ENCODE peak calls at places on chromosomes 3 and 15, in five cellular contexts. K, E, W, Z and N are unnamed samples. For H3K4me1, the result is how much of the 10 kb centered on the place peaks cover.

GRCh38 chr15:98842192-98842972 is 165.2 kb downstream of the PGPEP1L start:
- DNase-seq in K (no peak), W (no peak), Z (no peak), E (no peak), N (no peak)

GRCh38 chr3:17852217-17852616 is 109.8 kb upstream of the TBC1D5 start:
- DNase-seq in Z (no peak), W (no peak), E (no peak), K (no peak), N (no peak)

GRCh38 chr3:166685246-166685645 is 694.9 kb downstream of the ZBBX start:
- DNase-seq in E (no peak), W (no peak), Z (no peak), K (no peak), N (no peak)

GRCh38 chr3:111045564-111045963 is 26.1 kb upstream of the NECTIN3 start:
- DNase-seq in E (no peak), K (no peak), W (no peak), Z (no peak), N (no peak)

GRCh38 chr15:58522865-58523264 is 91.1 kb downstream of the LIPC start:
- DNase-seq in W (no peak), E (no peak), K (peak), Z (no peak), N (no peak)

GRCh38 chr3:31635586-31635985 is 102.9 kb downstream of the STT3B start:
- DNase-seq in Z (no peak), E (peak), W (no peak), K (no peak), N (no peak)

GRCh38 chr15:80506494-80506893 is 102.3 kb downstream of the ARNT2 start:
- DNase-seq in K (no peak), Z (no peak), E (no peak), W (no peak), N (no peak)

GRCh38 chr3:31777092-31777491 is 204.0 kb downstream of the OSBPL10 start:
- DNase-seq in E (no peak), W (no peak), K (no peak), Z (no peak), N (no peak)

GRCh38 chr3:22620498-22620897 is 582.6 kb upstream of the UBE2E2 start:
- DNase-seq in E (no peak), Z (no peak), W (no peak), K (no peak), N (no peak)

GRCh38 chr3:18424213-18424861 is 802 bp downstream of the SATB1 start:
- DNase-seq in K (no peak), Z (no peak), W (no peak), E (no peak), N (no peak)

GRCh38 chr15:65773386-65774111 is 18.5 kb downstream of the DENND4A start:
- DNase-seq in W (no peak), Z (no peak), K (no peak), E (no peak), N (no peak)

GRCh38 chr3:97815149-97815917 is 6.5 kb upstream of the CRYBG3 start:
- DNase-seq in Z (no peak), W (no peak), K (no peak), E (peak), N (no peak)

GRCh38 chr3:133494469-133494868 is 79.0 kb upstream of the CDV3 start:
- DNase-seq in W (no peak), E (no peak), Z (no peak), K (no peak), N (no peak)

GRCh38 chr3:185754920-185755319 is 69.9 kb downstream of the IGF2BP2 start:
- DNase-seq in E (no peak), W (no peak), K (no peak), Z (no peak), N (no peak)

GRCh38 chr15:33242669-33243191 is 48.2 kb upstream of the FMN1 start:
- DNase-seq in Z (no peak), E (peak), W (no peak), K (no peak), N (no peak)

GRCh38 chr15:35827949-35828348 is 282.0 kb upstream of the DPH6 start:
- DNase-seq in E (no peak), K (no peak), Z (no peak), W (no peak), N (no peak)

GRCh38 chr3:187739125-187739560 is 6.1 kb downstream of the BCL6 start:
- DNase-seq in K (peak), E (no peak), Z (no peak), W (peak), N (peak)

GRCh38 chr3:127593187-127593586 is 2.7 kb upstream of the TPRA1 start:
- DNase-seq in K (no peak), E (no peak), Z (no peak), W (no peak), N (no peak)

GRCh38 chr3:8805774-8806173 is 36.4 kb upstream of the OXTR start:
- DNase-seq in Z (no peak), E (no peak), W (no peak), K (no peak), N (no peak)

DNA sequence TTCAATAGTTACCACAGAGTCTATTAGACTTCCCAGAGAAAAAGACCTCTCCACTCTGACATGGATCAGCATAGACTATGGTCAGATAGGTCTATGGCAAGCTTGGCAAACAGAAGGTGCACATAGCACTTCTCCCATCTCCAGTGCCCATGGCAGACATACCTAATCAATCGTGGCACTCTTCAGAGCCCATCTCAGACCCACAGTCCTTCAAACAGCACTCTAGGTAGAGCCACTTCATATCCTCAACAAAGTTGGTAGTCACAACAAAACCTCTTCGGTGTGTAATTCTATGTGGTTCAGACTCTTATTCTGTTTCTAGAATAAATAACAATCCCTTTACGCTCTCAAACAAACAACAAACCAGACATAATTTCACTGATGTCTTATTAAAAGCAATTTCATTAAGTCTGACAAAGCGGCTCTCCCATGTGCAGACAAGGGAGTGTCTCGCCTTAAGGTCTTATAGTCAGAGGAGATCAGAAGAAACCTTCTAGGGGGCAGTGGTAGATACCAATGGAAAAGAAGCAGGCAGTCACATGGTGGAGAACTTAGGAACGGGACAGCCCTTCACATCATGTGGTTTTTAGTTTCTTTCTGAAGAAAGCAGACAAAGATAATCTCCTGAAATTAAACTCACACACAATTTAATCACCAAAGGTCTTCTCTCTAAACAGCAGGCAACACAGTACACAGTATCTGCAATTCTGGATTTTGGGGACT is 483.4 kb downstream of the FOXP1 start:
- DNase-seq in K (no peak), Z (no peak), W (no peak), E (no peak), N (no peak)
- H3K4me1 ChIP-seq in K (under half), Z (under half), W (under half), E (under half), N (half or more)

GRCh38 chr15:29888651-29889050 is 66.4 kb upstream of the TJP1 start:
- DNase-seq in E (no peak), Z (no peak), W (no peak), K (peak), N (no peak)
- H3K4me1 ChIP-seq in E (under half), Z (half or more), W (under half), K (under half), N (under half)

DNA sequence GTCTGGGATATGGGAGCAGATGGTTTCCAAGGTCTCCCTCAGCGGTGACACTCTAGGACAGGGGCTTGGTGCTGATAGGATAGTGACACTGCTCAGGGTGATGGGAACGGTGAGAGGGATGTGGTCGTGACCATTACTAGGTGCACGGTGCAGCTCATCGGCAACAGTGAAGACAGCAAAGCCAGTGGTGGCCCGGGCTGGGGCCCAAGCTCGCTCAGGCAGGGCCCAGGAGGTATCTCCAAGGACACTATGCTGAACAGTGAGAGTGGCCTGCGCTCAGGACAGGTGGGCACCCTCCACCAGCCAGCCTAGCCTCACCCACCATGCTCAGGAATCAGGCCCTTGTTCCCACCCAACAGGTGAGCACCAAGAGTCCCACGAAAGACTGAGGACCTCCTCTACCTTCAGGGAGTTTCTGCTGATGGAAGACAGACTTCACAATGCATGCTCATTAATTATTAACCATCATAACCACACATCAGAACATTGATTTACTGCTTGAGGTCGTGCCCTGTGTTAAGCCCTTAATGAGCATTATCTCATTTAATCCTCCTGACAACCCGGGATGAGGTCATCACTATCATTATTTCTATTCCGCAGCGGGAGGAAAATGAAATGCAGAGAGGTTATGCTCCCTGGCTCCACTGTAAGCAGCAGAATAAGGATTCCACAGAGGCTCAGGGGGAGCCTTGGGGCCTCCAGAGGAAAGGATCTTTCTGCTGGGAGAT is 269.4 kb downstream of the UACA start:
- DNase-seq in K (no peak), Z (no peak), W (peak), E (no peak), N (no peak)
- H3K4me1 ChIP-seq in K (under half), Z (under half), W (under half), E (under half), N (under half)

GRCh38 chr15:63369296-63369695 is 12.3 kb downstream of the CA12 start:
- DNase-seq in W (no peak), E (no peak), K (no peak), Z (no peak), N (no peak)
- H3K4me1 ChIP-seq in W (under half), E (under half), K (under half), Z (under half), N (under half)

GRCh38 chr3:196193738-196194541 is 17.3 kb downstream of the ZDHHC19 start:
- DNase-seq in Z (no peak), K (peak), W (peak), E (no peak), N (peak)

GRCh38 chr3:196192036-196193001 is 18.9 kb downstream of the ZDHHC19 start:
- DNase-seq in K (peak), W (peak), Z (no peak), E (peak), N (no peak)

GRCh38 chr3:196193037-196193737 is 18.0 kb downstream of the ZDHHC19 start:
- DNase-seq in E (no peak), Z (no peak), K (peak), W (no peak), N (no peak)

GRCh38 chr3:196186661-196187573 is 24.3 kb downstream of the ZDHHC19 start:
- DNase-seq in E (peak), Z (no peak), W (no peak), K (peak), N (no peak)

DNA sequence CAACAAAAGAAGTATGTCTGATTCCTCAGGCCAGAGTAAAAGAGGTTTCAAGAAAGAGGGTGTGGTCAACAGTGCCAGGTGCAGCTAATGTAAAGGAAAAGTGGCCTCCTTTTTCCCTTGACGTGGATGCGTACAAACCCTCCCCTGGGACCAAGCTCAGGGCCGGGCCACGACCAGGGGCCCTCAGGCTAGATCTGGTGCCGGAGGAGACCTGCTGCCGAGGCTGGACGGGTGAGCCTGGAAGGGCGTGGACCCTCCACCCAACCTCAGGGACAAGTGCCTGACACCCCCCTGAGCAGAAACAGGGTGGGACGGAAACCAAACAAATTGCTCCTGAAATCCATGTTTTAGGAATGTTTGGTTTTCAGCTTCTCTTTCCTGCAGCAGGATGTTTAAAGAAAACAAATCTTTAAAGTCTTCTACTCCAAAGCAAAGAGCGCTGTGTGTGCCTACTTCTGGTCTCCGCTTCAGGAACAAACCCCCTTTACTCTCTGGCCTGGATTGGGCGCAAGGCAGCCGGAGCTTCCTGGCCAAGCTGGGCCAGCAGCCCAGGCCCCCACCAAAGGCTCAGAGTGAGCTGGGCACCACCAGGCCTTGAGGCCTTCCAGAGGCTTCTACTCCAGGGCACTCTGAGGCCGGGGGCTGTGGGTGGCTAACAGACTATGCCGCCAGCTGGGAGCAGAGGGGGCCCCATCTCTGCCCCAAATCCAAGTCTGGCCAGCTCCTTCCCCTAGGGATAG is 21.4 kb downstream of the ZDHHC19 start:
- DNase-seq in Z (no peak), W (no peak), E (no peak), K (peak), N (no peak)
- H3K4me1 ChIP-seq in Z (under half), W (under half), E (under half), K (under half), N (under half)

DNA sequence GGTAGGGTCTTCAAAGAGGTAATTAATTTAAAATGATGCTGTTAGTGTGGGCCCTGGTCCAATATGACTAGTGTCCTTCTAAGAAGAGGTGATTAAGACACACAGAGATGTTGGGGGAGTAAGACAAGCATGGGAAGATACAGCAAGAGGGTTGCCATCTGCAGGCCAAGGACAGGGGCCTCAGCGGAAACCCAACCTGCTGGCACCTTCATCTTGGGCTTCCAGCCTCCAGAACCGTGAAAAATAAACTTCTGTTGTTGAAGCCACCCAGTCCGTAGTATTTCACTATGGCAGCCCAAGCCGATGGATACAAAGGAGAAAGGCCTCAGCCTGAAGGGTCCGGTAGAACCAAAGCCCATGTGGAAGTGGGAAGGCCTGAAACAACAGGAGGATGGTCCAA is 161.7 kb upstream of the UBE2E1 start:
- DNase-seq in Z (no peak), W (no peak), E (no peak), K (no peak), N (no peak)
- H3K4me1 ChIP-seq in Z (under half), W (under half), E (under half), K (under half), N (under half)

GRCh38 chr15:93070136-93070535 is 18.9 kb downstream of the RGMA start:
- DNase-seq in E (no peak), Z (no peak), W (no peak), K (no peak), N (no peak)
- H3K4me1 ChIP-seq in E (under half), Z (half or more), W (under half), K (under half), N (half or more)

GRCh38 chr3:32836601-32837000 is 18.8 kb downstream of the TRIM71 start:
- DNase-seq in Z (no peak), W (no peak), K (no peak), E (no peak), N (no peak)
- H3K4me1 ChIP-seq in Z (under half), W (under half), K (under half), E (under half), N (under half)

DNA sequence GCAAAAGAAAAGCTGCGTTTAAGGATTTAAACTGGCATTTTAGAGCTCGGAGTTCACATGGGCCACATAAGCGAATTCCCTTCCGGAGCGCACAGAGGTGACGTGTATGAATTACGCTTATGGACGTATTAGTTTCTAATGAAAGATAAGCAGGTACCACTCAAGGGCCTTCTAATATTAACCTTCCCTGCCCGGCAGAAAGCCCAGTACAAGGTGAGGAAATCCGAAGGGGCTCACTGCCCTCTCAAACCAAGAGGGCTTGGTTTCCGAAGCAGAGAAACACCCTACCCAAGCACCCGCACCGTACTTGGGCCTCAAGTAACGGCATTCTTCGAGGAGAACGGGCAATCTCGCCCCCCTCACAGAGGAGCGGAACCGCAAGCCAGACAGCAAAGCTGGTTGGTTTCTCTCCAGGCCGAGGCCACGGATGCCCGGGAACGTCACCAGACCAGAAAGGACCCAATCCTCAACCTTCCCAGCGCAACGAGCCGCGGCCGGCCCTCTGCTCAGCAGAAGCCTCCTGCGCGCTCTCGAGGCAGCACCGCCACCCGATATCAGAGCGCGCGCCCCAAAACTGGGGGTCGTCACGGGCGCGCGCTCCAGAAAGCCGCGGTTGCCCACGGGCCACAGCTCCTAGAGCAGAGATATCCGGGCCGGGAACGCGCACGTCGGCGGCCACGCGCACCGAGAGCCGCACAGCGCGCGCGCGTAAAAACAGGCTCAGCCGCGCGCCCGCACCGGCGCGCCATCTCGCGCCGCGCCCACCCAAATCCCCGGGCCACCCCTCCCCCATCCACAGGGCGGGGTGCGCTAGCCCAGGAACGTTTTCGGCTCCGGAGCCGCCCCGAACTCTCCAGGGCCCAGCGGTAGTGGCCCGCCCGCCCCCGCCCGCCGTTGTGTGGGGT is 671 bp downstream of the QRICH1 start:
- DNase-seq in K (peak), E (peak), W (peak), Z (peak), N (peak)
- H3K4me1 ChIP-seq in K (under half), E (under half), W (under half), Z (half or more), N (half or more)

DNA sequence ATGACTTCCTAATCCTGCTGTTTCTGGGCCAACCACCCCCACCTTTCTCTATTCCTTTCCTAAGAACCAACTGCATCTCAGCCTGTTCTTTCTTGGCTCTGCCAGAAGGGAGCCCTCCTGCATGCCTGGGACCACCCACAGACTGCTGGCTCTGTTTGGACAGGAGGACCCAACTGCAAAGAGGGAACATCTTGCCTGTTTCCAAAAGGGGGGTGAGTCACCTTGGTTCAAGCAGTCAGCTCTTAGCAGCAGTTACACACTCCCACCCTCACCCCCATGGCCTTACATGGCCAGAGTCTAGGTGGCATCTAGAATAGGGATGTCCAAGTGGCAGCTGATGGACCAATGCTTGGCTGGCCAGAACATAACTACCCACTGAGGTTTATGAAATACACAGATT is 116.1 kb upstream of the PRICKLE2 start:
- DNase-seq in Z (no peak), W (no peak), E (no peak), K (no peak), N (no peak)
- H3K4me1 ChIP-seq in Z (under half), W (under half), E (under half), K (under half), N (under half)